ENCODE peak calls at places on chromosomes 1 and 21, in eight cellular contexts. E is endothelial cell, N is mucosa of descending colon, X is PC-9, U is osteocyte, Q is fibroblast of pulmonary artery, Z is sigmoid colon, L is tibial artery. G is an unnamed sample.

GRCh38 chr1:100323428-100324106 is 28.7 kb upstream of the CDC14A start:
- DNase-seq in N (no peak), Z (no peak), U (no peak), L (no peak), E (no peak), X (no peak), Q (no peak), G (no peak)

GRCh38 chr1:27109103-27109822 is 45.7 kb downstream of the SLC9A1 start:
- DNase-seq in X (no peak), U (no peak), E (peak; percentile 47), L (no peak), Q (no peak), N (peak; percentile 70), Z (no peak), G (no peak)

GRCh38 chr1:231214918-231215675 is 25.9 kb upstream of the GNPAT start:
- DNase-seq in E (no peak), N (no peak), Z (no peak), Q (no peak), X (no peak), U (no peak), L (no peak), G (no peak)

GRCh38 chr1:244836135-244836521 is 670 bp downstream of the COX20 start:
- DNase-seq in Z (no peak), Q (peak; percentile 41), N (no peak), X (no peak), E (peak; percentile 17), U (no peak), L (no peak), G (no peak)

GRCh38 chr1:40620150-40620549 is 45.3 kb downstream of the RIMS3 start:
- DNase-seq in E (no peak), U (no peak), L (no peak), Z (no peak), X (no peak), N (no peak), Q (no peak), G (no peak)

GRCh38 chr1:84620720-84621313 is 46.6 kb upstream of the CTBS start:
- DNase-seq in X (peak; percentile 56), Z (peak; percentile 88), L (peak; percentile 87), N (peak; percentile 89), E (peak; percentile 95), U (peak; percentile 96), Q (peak; percentile 75), G (peak; percentile 93)

GRCh38 chr1:181161170-181161870 is 72.8 kb downstream of the IER5 start:
- DNase-seq in E (no peak), U (no peak), X (no peak), L (no peak), Q (peak; percentile 38), N (no peak), Z (peak; percentile 44), G (no peak)

GRCh38 chr1:4086921-4087320 is 186.8 kb upstream of the C1orf174 start:
- DNase-seq in Q (no peak), E (no peak), X (no peak), Z (peak; percentile 35), U (no peak), L (peak; percentile 34), N (no peak), G (no peak)

GRCh38 chr21:29072873-29073221 is 601 bp downstream of the CCT8 start:
- DNase-seq in X (no peak), Z (no peak), Q (peak; percentile 49), N (no peak), E (peak; percentile 18), U (no peak), L (no peak), G (no peak)

GRCh38 chr1:60847855-60848582 is 234.3 kb upstream of the NFIA start:
- DNase-seq in X (no peak), N (no peak), E (no peak), Z (no peak), L (no peak), Q (no peak), U (no peak), G (no peak)

GRCh38 chr1:26181586-26182371 is 4.5 kb downstream of the CNKSR1 start:
- DNase-seq in U (no peak), E (no peak), Q (no peak), Z (no peak), N (no peak), L (no peak), X (peak; percentile 93), G (no peak)

GRCh38 chr1:243549108-243549507 is 293.3 kb downstream of the SDCCAG8 start:
- DNase-seq in Z (no peak), Q (peak; percentile 56), U (no peak), E (no peak), L (no peak), N (no peak), X (peak; percentile 59), G (no peak)

GRCh38 chr1:96634863-96635262 is 86.7 kb upstream of the PTBP2 start:
- DNase-seq in Q (no peak), Z (no peak), E (no peak), N (no peak), L (no peak), X (no peak), U (no peak), G (no peak)

GRCh38 chr1:200130552-200130951 is 103.0 kb downstream of the NR5A2 start:
- DNase-seq in Z (no peak), E (no peak), N (no peak), U (no peak), X (peak; percentile 92), Q (peak; percentile 50), L (no peak), G (no peak)

GRCh38 chr1:200129480-200129879 is 102.0 kb downstream of the NR5A2 start:
- DNase-seq in U (no peak), X (no peak), E (no peak), Q (no peak), L (no peak), N (no peak), Z (no peak), G (no peak)

GRCh38 chr1:200133123-200133522 is 105.6 kb downstream of the NR5A2 start:
- DNase-seq in U (no peak), Z (no peak), N (no peak), Q (no peak), X (no peak), L (no peak), E (no peak), G (no peak)

GRCh38 chr1:200134116-200134515 is 106.6 kb downstream of the NR5A2 start:
- DNase-seq in E (no peak), X (no peak), L (no peak), Q (peak; percentile 26), N (no peak), U (no peak), Z (no peak), G (no peak)

GRCh38 chr1:200131551-200132125 is 104.1 kb downstream of the NR5A2 start:
- DNase-seq in E (no peak), N (no peak), L (no peak), X (peak; percentile 77), U (no peak), Q (no peak), Z (no peak), G (no peak)
- TF ChIP-seq CTCF in E (no peak), N (no peak), L (no peak), X (no peak), U (no peak), Q (no peak), Z (no peak), G (no peak)

GRCh38 chr1:202085682-202086373 is 36.9 kb upstream of the GPR37L1 start:
- DNase-seq in E (no peak), X (peak; percentile 53), U (no peak), L (no peak), N (peak; percentile 60), Q (peak; percentile 21), Z (no peak), G (no peak)

GRCh38 chr1:202093856-202094255 is 28.9 kb upstream of the GPR37L1 start:
- DNase-seq in N (no peak), Q (no peak), X (no peak), Z (no peak), L (no peak), U (no peak), E (no peak), G (no peak)

GRCh38 chr1:202086579-202087350 is 36.0 kb upstream of the GPR37L1 start:
- DNase-seq in E (no peak), X (peak; percentile 79), U (no peak), Q (no peak), Z (no peak), L (no peak), N (peak; percentile 85), G (no peak)

GRCh38 chr1:202088216-202088615 is 34.5 kb upstream of the GPR37L1 start:
- DNase-seq in Q (no peak), L (no peak), Z (no peak), X (no peak), U (no peak), E (no peak), N (no peak), G (no peak)

GRCh38 chr1:202090994-202091393 is 31.7 kb upstream of the GPR37L1 start:
- DNase-seq in Q (no peak), X (peak; percentile 34), E (no peak), Z (no peak), U (no peak), N (no peak), L (no peak), G (no peak)
- TF ChIP-seq CTCF in Q (no peak), X (no peak), E (no peak), Z (no peak), U (no peak), N (no peak), L (no peak), G (no peak)

DNA sequence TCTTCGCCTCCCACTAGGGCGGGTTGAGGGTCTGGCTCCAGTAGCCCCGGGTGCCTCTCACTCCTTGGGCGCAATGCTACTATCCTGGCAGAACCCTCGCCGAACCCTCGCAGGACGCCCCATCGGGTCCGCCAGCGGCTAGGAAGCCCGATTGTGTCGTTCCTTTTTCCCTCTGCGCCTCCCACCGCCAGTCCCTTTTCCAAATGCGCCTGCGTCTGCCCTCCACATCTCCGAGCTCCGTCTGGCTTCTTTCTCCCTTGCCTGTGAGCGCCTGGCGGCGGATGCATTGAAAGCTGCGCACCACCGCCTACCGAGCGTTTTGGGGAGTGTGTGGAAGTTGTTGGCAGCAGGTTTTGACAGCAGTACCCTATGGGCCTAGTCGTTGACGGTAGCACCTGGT is 1.0 kb upstream of the DIRAS3 start:
- DNase-seq in Z (no peak), U (no peak), Q (peak; percentile 80), N (no peak), L (peak; percentile 77), E (peak; percentile 58), X (no peak), G (no peak)
- TF ChIP-seq CTCF in Z (no peak), U (peak; percentile 49), Q (peak; percentile 68), N (no peak), L (peak; percentile 43), E (no peak), X (no peak), G (peak; percentile 61)

GRCh38 chr1:201420608-201421002 is 925 bp downstream of the TNNI1 start:
- DNase-seq in X (no peak), Q (no peak), Z (no peak), E (no peak), N (no peak), L (no peak), U (no peak), G (no peak)

GRCh38 chr1:201419737-201420607 is 1.6 kb downstream of the TNNI1 start:
- DNase-seq in X (no peak), L (no peak), Z (no peak), U (no peak), Q (no peak), E (no peak), N (no peak), G (no peak)

GRCh38 chr1:201422436-201423030 is 1.0 kb upstream of the TNNI1 start:
- DNase-seq in Z (no peak), N (no peak), Q (no peak), X (no peak), E (no peak), L (no peak), U (no peak), G (no peak)

GRCh38 chr1:201422026-201422425 is 496 bp upstream of the TNNI1 start:
- DNase-seq in X (no peak), U (no peak), L (no peak), Q (no peak), E (no peak), Z (no peak), N (no peak), G (no peak)

GRCh38 chr1:201421041-201421440 is 489 bp downstream of the TNNI1 start:
- DNase-seq in L (no peak), Q (no peak), Z (no peak), N (no peak), U (no peak), X (no peak), E (no peak), G (no peak)
- TF ChIP-seq CTCF in L (no peak), Q (no peak), Z (no peak), N (no peak), U (no peak), X (no peak), E (no peak), G (no peak)

G was measured in type B pancreatic cell.